ENCODE peak calls at places on chromosome 21, in ten cellular contexts. O is activated naive CD4-positive, alpha-beta T cell treated with anti-CD3 and anti-CD28 coated beads, Interleukin-2, amount 50 U/mL, for 16 hours; K is GM04504; H is transverse colon; S is NCI-H1105 treated with DMSO at 0.1 percent for 48 hours; A is cardiac muscle cell; L is caudate nucleus; R is dorsolateral prefrontal cortex; F is HT1080; W is anterior cingulate cortex. C is an unnamed sample.

GRCh38 chr21:33894736-33895288 is 20.8 kb downstream of the ATP5PO start:
- DNase-seq in O (peak; percentile 82), K (peak; percentile 65), H (peak; percentile 59), S (peak; percentile 18), A (peak; percentile 94), L (peak; percentile 71), R (peak; percentile 84), F (peak; percentile 87), W (peak; percentile 69), C (peak; percentile 42)

GRCh38 chr21:42073140-42074099 is 2.3 kb downstream of the UMODL1 start:
- DNase-seq in O (no peak), K (no peak), H (no peak), S (no peak), A (no peak), L (no peak), R (no peak), F (no peak), W (no peak), C (no peak)

GRCh38 chr21:44288251-44289110 is 2.8 kb downstream of the AIRE start:
- DNase-seq in O (no peak), K (no peak), H (no peak), S (no peak), A (no peak), L (no peak), R (no peak), F (no peak), W (no peak), C (no peak)

GRCh38 chr21:9839011-9839661 is 682.2 kb upstream of the TPTE start:
- DNase-seq in O (peak; percentile 17), K (no peak), H (no peak), S (peak; percentile 16), A (no peak), L (no peak), R (no peak), F (peak; percentile 44), W (no peak), C (no peak)

GRCh38 chr21:27703806-27704205 is 736.9 kb upstream of the ADAMTS5 start:
- DNase-seq in O (no peak), K (peak; percentile 58), H (no peak), S (no peak), A (no peak), L (no peak), R (no peak), F (no peak), W (no peak), C (no peak)

GRCh38 chr21:35342440-35342839 is 293.3 kb upstream of the RUNX1 start:
- DNase-seq in O (peak; percentile 25), K (no peak), H (no peak), S (no peak), A (no peak), L (no peak), R (no peak), F (no peak), W (no peak), C (no peak)

GRCh38 chr21:44377201-44377921 is 23.9 kb downstream of the TRPM2 start:
- DNase-seq in O (no peak), K (no peak), H (no peak), S (no peak), A (no peak), L (no peak), R (no peak), F (no peak), W (no peak), C (no peak)

GRCh38 chr21:38751379-38752050 is 54.2 kb upstream of the ETS2 start:
- DNase-seq in O (no peak), K (no peak), H (no peak), S (no peak), A (peak; percentile 95), L (peak; percentile 5), R (no peak), F (no peak), W (no peak), C (no peak)

GRCh38 chr21:36255650-36256047 is 64.3 kb upstream of the MORC3 start:
- DNase-seq in O (no peak), K (no peak), H (no peak), S (no peak), A (no peak), L (no peak), R (no peak), F (no peak), W (no peak), C (no peak)

GRCh38 chr21:45306832-45307571 is 19.3 kb upstream of the POFUT2 start:
- DNase-seq in O (peak; percentile 8), K (peak; percentile 33), H (peak; percentile 62), S (no peak), A (peak; percentile 97), L (peak; percentile 86), R (peak; percentile 94), F (no peak), W (peak; percentile 86), C (no peak)

GRCh38 chr21:34770581-34770980 is 101.8 kb downstream of the CLIC6 start:
- DNase-seq in O (no peak), K (no peak), H (no peak), S (no peak), A (peak; percentile 47), L (no peak), R (no peak), F (no peak), W (no peak), C (no peak)

GRCh38 chr21:44703731-44704635 is 7.0 kb downstream of the KRTAP10-12 start:
- DNase-seq in O (no peak), K (no peak), H (no peak), S (no peak), A (no peak), L (no peak), R (no peak), F (no peak), W (no peak), C (no peak)

GRCh38 chr21:34640858-34641257 is 25.9 kb upstream of the RCAN1 start:
- DNase-seq in O (no peak), K (peak; percentile 54), H (no peak), S (no peak), A (peak; percentile 73), L (no peak), R (no peak), F (peak; percentile 90), W (no peak), C (no peak)

GRCh38 chr21:38930065-38930464 is 124.3 kb downstream of the ETS2 start:
- DNase-seq in O (no peak), K (no peak), H (no peak), S (no peak), A (no peak), L (no peak), R (no peak), F (no peak), W (no peak), C (no peak)

GRCh38 chr21:29295066-29295650 is 3.6 kb upstream of the BACH1 start:
- DNase-seq in O (peak; percentile 18), K (no peak), H (peak; percentile 13), S (no peak), A (no peak), L (no peak), R (no peak), F (no peak), W (no peak), C (no peak)

GRCh38 chr21:43812139-43812821 is 22.9 kb downstream of the RRP1 start:
- DNase-seq in O (no peak), K (no peak), H (peak; percentile 42), S (peak; percentile 87), A (no peak), L (no peak), R (no peak), F (no peak), W (no peak), C (no peak)

GRCh38 chr21:38129711-38130110 is 127.1 kb upstream of the KCNJ15 start:
- DNase-seq in O (no peak), K (no peak), H (no peak), S (peak; percentile 73), A (no peak), L (no peak), R (no peak), F (no peak), W (no peak), C (no peak)

GRCh38 chr21:45248301-45248892 is 39.3 kb downstream of the POFUT2 start:
- DNase-seq in O (no peak), K (no peak), H (no peak), S (no peak), A (no peak), L (no peak), R (no peak), F (no peak), W (no peak), C (no peak)

GRCh38 chr21:42307106-42307505 is 8.1 kb downstream of the TFF3 start:
- DNase-seq in O (no peak), K (no peak), H (no peak), S (no peak), A (no peak), L (no peak), R (no peak), F (no peak), W (no peak), C (no peak)

GRCh38 chr21:41564871-41565281 is 56.9 kb upstream of the TMPRSS2 start:
- DNase-seq in O (no peak), K (peak; percentile 69), H (peak; percentile 72), S (no peak), A (peak; percentile 93), L (no peak), R (no peak), F (peak; percentile 53), W (no peak), C (no peak)

GRCh38 chr21:41777934-41778815 is 11.3 kb upstream of the RIPK4 start:
- DNase-seq in O (no peak), K (peak; percentile 84), H (peak; percentile 90), S (peak; percentile 52), A (peak; percentile 94), L (peak; percentile 36), R (peak; percentile 84), F (peak; percentile 66), W (peak; percentile 42), C (no peak)

GRCh38 chr21:35178098-35178497 is 129.0 kb upstream of the RUNX1 start:
- DNase-seq in O (no peak), K (no peak), H (no peak), S (no peak), A (no peak), L (no peak), R (no peak), F (no peak), W (no peak), C (no peak)

GRCh38 chr21:29192999-29193563 is 62.6 kb downstream of the MAP3K7CL start:
- DNase-seq in O (no peak), K (no peak), H (no peak), S (no peak), A (no peak), L (no peak), R (no peak), F (no peak), W (no peak), C (no peak)

GRCh38 chr21:17560377-17560776 is 47.5 kb downstream of the CXADR start:
- DNase-seq in O (no peak), K (no peak), H (no peak), S (no peak), A (no peak), L (no peak), R (no peak), F (no peak), W (no peak), C (no peak)

GRCh38 chr21:32083175-32083574 is 195.7 kb downstream of the MIS18A start:
- DNase-seq in O (no peak), K (no peak), H (no peak), S (peak; percentile 82), A (peak; percentile 12), L (no peak), R (no peak), F (peak; percentile 33), W (no peak), C (no peak)

GRCh38 chr21:16455978-16456377 is 726.2 kb downstream of the USP25 start:
- DNase-seq in O (no peak), K (no peak), H (no peak), S (no peak), A (no peak), L (peak; percentile 46), R (peak; percentile 60), F (no peak), W (peak; percentile 3), C (no peak)

GRCh38 chr21:20030390-20030789 is 967.8 kb upstream of the NCAM2 start:
- DNase-seq in O (no peak), K (no peak), H (no peak), S (no peak), A (no peak), L (no peak), R (no peak), F (no peak), W (no peak), C (no peak)

GRCh38 chr21:41243107-41243506 is 73.5 kb upstream of the FAM3B start:
- DNase-seq in O (no peak), K (no peak), H (no peak), S (no peak), A (no peak), L (no peak), R (no peak), F (no peak), W (no peak), C (no peak)

C was measured in KG1.